ENCODE peak calls at places on chromosome 3, in four cellular contexts. W is kidney, E is fibroblast of villous mesenchyme, Z is AG09309. A is an unnamed sample.

GRCh38 chr3:177942911-177943310 is 593.3 kb upstream of the KCNMB2 start:
- DNase-seq in Z (no peak), W (no peak), E (no peak), A (no peak)

GRCh38 chr3:66068255-66068654 is 29.5 kb upstream of the MAGI1 start:
- DNase-seq in E (no peak), W (no peak), Z (no peak), A (no peak)

GRCh38 chr3:74465652-74466415 is 148.6 kb downstream of the CNTN3 start:
- DNase-seq in W (no peak), E (peak; percentile 32), Z (no peak), A (peak; percentile 24)

GRCh38 chr3:45226206-45226915 is at the start of gene TMEM158:
- DNase-seq in Z (no peak), W (peak; percentile 93), E (peak; percentile 82), A (peak; percentile 53)

GRCh38 chr3:106447902-106448301 is 579.1 kb upstream of the CBLB start:
- DNase-seq in E (peak; percentile 16), W (no peak), Z (no peak), A (no peak)

GRCh38 chr3:76532423-76532822 is 507.5 kb upstream of the ROBO2 start:
- DNase-seq in W (no peak), E (no peak), Z (no peak), A (no peak)

GRCh38 chr3:70885636-70886035 is 573.2 kb upstream of the MDFIC2 start:
- DNase-seq in E (no peak), Z (no peak), W (no peak), A (no peak)

GRCh38 chr3:105316307-105316706 is 50.4 kb upstream of the ALCAM start:
- DNase-seq in Z (no peak), W (no peak), E (no peak), A (no peak)

GRCh38 chr3:51977449-51978142 is 2.7 kb downstream of the ABHD14A start:
- DNase-seq in E (no peak), W (no peak), Z (no peak), A (no peak)

GRCh38 chr3:156150434-156151066 is 30.2 kb downstream of the KCNAB1 start:
- DNase-seq in W (no peak), Z (no peak), E (peak; percentile 64), A (peak; percentile 86)

GRCh38 chr3:42036483-42036823 is 54.7 kb upstream of the TRAK1 start:
- DNase-seq in Z (no peak), W (no peak), E (peak; percentile 96), A (peak; percentile 92)

GRCh38 chr3:107562979-107563531 is 40.3 kb downstream of the BBX start:
- DNase-seq in Z (no peak), E (peak; percentile 4), W (no peak), A (no peak)

GRCh38 chr3:100231668-100232067 is 29.1 kb upstream of the TBC1D23 start:
- DNase-seq in E (no peak), W (no peak), Z (no peak), A (no peak)

GRCh38 chr3:131960324-131960723 is 74.5 kb downstream of the CPNE4 start:
- DNase-seq in Z (no peak), W (no peak), E (peak; percentile 64), A (peak; percentile 60)

GRCh38 chr3:22585504-22585903 is 617.6 kb upstream of the UBE2E2 start:
- DNase-seq in E (peak; percentile 1), Z (no peak), W (no peak), A (peak; percentile 11)

GRCh38 chr3:168417016-168417415 is 321.3 kb upstream of the GOLIM4 start:
- DNase-seq in W (no peak), Z (no peak), E (no peak), A (peak; percentile 7)

GRCh38 chr3:160134964-160135363 is 90.3 kb upstream of the C3orf80 start:
- DNase-seq in W (no peak), E (peak; percentile 87), Z (peak; percentile 78), A (peak; percentile 90)

GRCh38 chr3:133955892-133956291 is 60.2 kb upstream of the RAB6B start:
- DNase-seq in W (peak; percentile 29), Z (no peak), E (no peak), A (no peak)

GRCh38 chr3:53149699-53150098 is 11.3 kb upstream of the PRKCD start:
- DNase-seq in W (peak; percentile 48), E (no peak), Z (no peak), A (no peak)

GRCh38 chr3:5006755-5007202 is 27.5 kb downstream of the BHLHE40 start:
- DNase-seq in W (no peak), E (no peak), Z (no peak), A (no peak)

GRCh38 chr3:132781922-132782321 is 59.7 kb upstream of the NPHP3 start:
- DNase-seq in E (no peak), Z (no peak), W (no peak), A (no peak)

GRCh38 chr3:4311496-4311895 is 8.3 kb downstream of the SETMAR start:
- DNase-seq in Z (no peak), E (no peak), W (no peak), A (no peak)

GRCh38 chr3:182533394-182533793 is 259.9 kb upstream of the ATP11B start:
- DNase-seq in W (no peak), E (no peak), Z (no peak), A (no peak)

GRCh38 chr3:188158731-188159355 is 4.9 kb downstream of the LPP start:
- DNase-seq in E (no peak), W (no peak), Z (no peak), A (no peak)

GRCh38 chr3:27939510-27939909 is 217.4 kb upstream of the EOMES start:
- DNase-seq in E (no peak), W (no peak), Z (no peak), A (no peak)

GRCh38 chr3:119808843-119809242 is 26.9 kb downstream of the NR1I2 start:
- DNase-seq in W (peak; percentile 68), Z (no peak), E (no peak), A (no peak)

GRCh38 chr3:187997490-187997889 is 156.5 kb upstream of the LPP start:
- DNase-seq in W (no peak), Z (no peak), E (no peak), A (no peak)

GRCh38 chr3:35974872-35975271 is 335.5 kb downstream of the ARPP21 start:
- DNase-seq in W (no peak), E (no peak), Z (no peak), A (no peak)

GRCh38 chr3:64915778-64916177 is 228.0 kb upstream of the ADAMTS9 start:
- DNase-seq in W (no peak), E (peak; percentile 76), Z (no peak), A (peak; percentile 79)

GRCh38 chr3:57382933-57383332 is 90.4 kb upstream of the ASB14 start:
- DNase-seq in E (no peak), W (no peak), Z (no peak), A (peak; percentile 3)

DNA sequence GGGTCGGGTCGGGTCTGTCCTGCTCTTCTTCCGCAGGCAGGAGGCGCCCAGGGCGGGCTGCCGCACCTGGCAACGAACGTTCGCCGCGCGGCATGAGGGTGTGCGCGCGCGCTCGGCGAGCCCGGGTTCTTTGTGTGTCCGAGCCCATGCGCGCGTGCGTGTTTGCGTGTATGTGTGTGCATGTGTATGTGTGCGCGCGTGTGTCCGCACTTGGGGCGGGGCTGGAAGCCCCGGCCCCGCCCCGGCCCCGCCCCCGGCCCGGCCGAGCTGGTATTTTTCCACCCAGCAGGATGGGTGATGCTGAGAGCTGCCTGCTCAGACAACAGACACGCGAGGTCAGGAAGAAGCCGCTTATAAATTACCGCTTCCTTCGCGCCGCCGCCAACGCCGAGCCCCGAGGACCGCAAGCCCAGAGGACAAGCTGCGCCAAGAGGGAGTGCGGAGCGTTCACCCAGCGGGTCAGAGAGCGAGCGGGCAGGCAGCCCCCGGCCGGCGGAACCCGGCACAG is at the start of gene SLC6A6:
- DNase-seq in W (peak; percentile 98), E (peak; percentile 96), Z (peak; percentile 77), A (peak; percentile 95)
- TF ChIP-seq CTCF in W (peak; percentile 37), E (peak; percentile 48), Z (peak; percentile 25), A (peak; percentile 20)

GRCh38 chr3:112334709-112335108 is 1.8 kb downstream of the CD200 start:
- DNase-seq in E (peak; percentile 20), Z (no peak), W (no peak), A (peak; percentile 62)
- H3K4me3 ChIP-seq in E (no peak overlapping the region), Z (no peak overlapping the region), W (no peak overlapping the region), A (peak overlapping the region; percentile 63)

GRCh38 chr3:69425249-69425648 is 39.4 kb upstream of the FRMD4B start:
- DNase-seq in E (peak; percentile 40), Z (no peak), W (no peak), A (peak; percentile 66)
- TF ChIP-seq CTCF in E (peak; percentile 64), Z (peak; percentile 74), W (peak; percentile 48), A (peak; percentile 79)

GRCh38 chr3:50345586-50345985 is at the start of gene ZMYND10:
- DNase-seq in E (peak; percentile 51), W (peak; percentile 88), Z (no peak), A (peak; percentile 47)
- H3K4me3 ChIP-seq in E (peak within 1 kb of the TSS; percentile 59), W (peak within 1 kb of the TSS; percentile 36), Z (peak within 1 kb of the TSS; percentile 55), A (peak within 1 kb of the TSS; percentile 55)

A was measured in fibroblast of pulmonary artery.